ENCODE peak calls at places on chromosomes 3 and 15, in five cellular contexts. H, X, W, Y and U are unnamed samples.

GRCh38 chr3:108377384-108377783 is 81.0 kb downstream of the HHLA2 start:
- DNase-seq in Y (no peak), H (no peak), W (no peak), X (no peak), U (no peak)

GRCh38 chr3:195555110-195555509 is 12.0 kb upstream of the PPP1R2 start:
- DNase-seq in Y (no peak), H (no peak), W (no peak), X (no peak), U (no peak)

GRCh38 chr15:50259276-50259675 is 6.2 kb downstream of the HDC start:
- DNase-seq in Y (no peak), H (no peak), W (no peak), X (no peak), U (no peak)

GRCh38 chr15:68383161-68384074 is 48.5 kb downstream of the ITGA11 start:
- DNase-seq in Y (peak), X (no peak), W (peak), H (peak), U (peak)

GRCh38 chr15:48381861-48382260 is 50.6 kb downstream of the DUT start:
- DNase-seq in W (no peak), H (no peak), Y (no peak), X (no peak), U (no peak)

GRCh38 chr15:76576526-76577279 is 240.1 kb downstream of the ISL2 start:
- DNase-seq in W (no peak), X (no peak), Y (no peak), H (peak), U (no peak)

GRCh38 chr15:68593826-68594532 is 15.2 kb downstream of the CORO2B start:
- DNase-seq in H (no peak), X (no peak), W (no peak), Y (no peak), U (no peak)

GRCh38 chr3:78605178-78605577 is 1162.6 kb downstream of the ROBO1 start:
- DNase-seq in X (no peak), Y (no peak), W (no peak), H (no peak), U (no peak)

GRCh38 chr3:150682819-150683218 is 20.9 kb downstream of the ERICH6 start:
- DNase-seq in W (no peak), X (no peak), H (no peak), Y (no peak), U (no peak)